ENCODE peak calls at places on chromosomes 3 and 15, in four cellular contexts. One of them, this sample, is unnamed.

GRCh38 chr15:99961011-99961441 is 227.8 kb upstream of the LYSMD4 start:
- DNase-seq in amniotic stem cell: no peak
- DNase-seq in fibroblast of the aortic adventitia: no peak
- DNase-seq in WTC11: peak
- DNase-seq in this sample: no peak

GRCh38 chr3:16534914-16535301 is 21.4 kb upstream of the RFTN1 start:
- DNase-seq in amniotic stem cell: no peak
- DNase-seq in fibroblast of the aortic adventitia: no peak
- DNase-seq in WTC11: no peak
- DNase-seq in this sample: no peak

GRCh38 chr3:112632596-112632995 is 8.3 kb downstream of the CCDC80 start:
- DNase-seq in amniotic stem cell: no peak
- DNase-seq in fibroblast of the aortic adventitia: no peak
- DNase-seq in WTC11: no peak
- DNase-seq in this sample: no peak

GRCh38 chr15:48112242-48112641 is 8.5 kb upstream of the SLC24A5 start:
- DNase-seq in amniotic stem cell: no peak
- DNase-seq in fibroblast of the aortic adventitia: peak
- DNase-seq in WTC11: peak
- DNase-seq in this sample: no peak

GRCh38 chr15:56242576-56243116 is 1.0 kb downstream of the RFX7 start:
- DNase-seq in amniotic stem cell: no peak
- DNase-seq in fibroblast of the aortic adventitia: no peak
- DNase-seq in WTC11: no peak
- DNase-seq in this sample: peak

GRCh38 chr3:45545476-45545875 is 49.1 kb upstream of the LIMD1 start:
- DNase-seq in amniotic stem cell: no peak
- DNase-seq in fibroblast of the aortic adventitia: no peak
- DNase-seq in WTC11: no peak
- DNase-seq in this sample: no peak

GRCh38 chr15:61155741-61156700 is 73.1 kb downstream of the RORA start:
- DNase-seq in amniotic stem cell: no peak
- DNase-seq in fibroblast of the aortic adventitia: peak
- DNase-seq in WTC11: no peak
- DNase-seq in this sample: no peak

GRCh38 chr3:11240496-11240895 is 31.7 kb upstream of the ATG7 start:
- DNase-seq in amniotic stem cell: no peak
- DNase-seq in fibroblast of the aortic adventitia: no peak
- DNase-seq in WTC11: no peak
- DNase-seq in this sample: no peak

GRCh38 chr3:17307482-17307881 is 422.7 kb downstream of the PLCL2 start:
- DNase-seq in amniotic stem cell: no peak
- DNase-seq in fibroblast of the aortic adventitia: no peak
- DNase-seq in WTC11: no peak
- DNase-seq in this sample: no peak

GRCh38 chr15:60128000-60128376 is 123.9 kb downstream of the FOXB1 start:
- DNase-seq in amniotic stem cell: no peak
- DNase-seq in fibroblast of the aortic adventitia: no peak
- DNase-seq in WTC11: no peak
- DNase-seq in this sample: no peak

GRCh38 chr15:65653341-65653740 is 31.6 kb downstream of the SLC24A1 start:
- DNase-seq in amniotic stem cell: no peak
- DNase-seq in fibroblast of the aortic adventitia: peak
- DNase-seq in WTC11: no peak
- DNase-seq in this sample: no peak

This sample was measured in cerebellar nuclear complex.